ENCODE peak calls at places on chromosome 14, in ten cellular contexts. M is NCI-H748 treated with DMSO at 0.1 percent for 48 hours; Q is fibroblast of the aortic adventitia; T is stimulated activated effector memory CD8-positive, alpha-beta T cell treated with anti-CD3 and anti-CD28 coated beads, Interleukin-12 subunit alpha, Interleukin-12 subunit beta, amount 100 ng/mL, for 72 hours; G is NCI-H1694 treated with DMSO at 0.1 percent for 48 hours; I is HEK293T; N is caudate nucleus; Y is NCI-H1092 treated with DMSO at 0.1 percent for 48 hours; L is NCI-H1105; D is HuH-7. B is an unnamed sample.

GRCh38 chr14:89650077-89650978 is 233.3 kb upstream of the FOXN3 start:
- DNase-seq in L (no peak), D (no peak), Y (no peak), G (no peak), M (no peak), I (no peak), N (no peak), Q (no peak), T (no peak), B (no peak)

GRCh38 chr14:85471744-85472143 is 58.2 kb upstream of the FLRT2 start:
- DNase-seq in G (no peak), D (peak), T (no peak), I (no peak), N (no peak), Y (no peak), Q (peak), L (no peak), M (peak), B (no peak)

GRCh38 chr14:77791225-77791600 is 8.7 kb upstream of the ADCK1 start:
- DNase-seq in Y (no peak), T (no peak), L (no peak), I (no peak), D (no peak), Q (no peak), M (no peak), G (no peak), N (no peak), B (no peak)

GRCh38 chr14:98799891-98800290 is 472.1 kb downstream of the BCL11B start:
- DNase-seq in Q (no peak), D (no peak), Y (no peak), L (no peak), T (no peak), N (no peak), I (no peak), G (no peak), M (no peak), B (no peak)

GRCh38 chr14:100573009-100573756 is 14.0 kb downstream of the BEGAIN start:
- DNase-seq in I (no peak), L (no peak), G (no peak), Y (no peak), T (no peak), D (no peak), Q (no peak), N (no peak), M (no peak), B (peak)

GRCh38 chr14:104373855-104374717 is 205.5 kb upstream of the C14orf180 start:
- DNase-seq in D (no peak), M (no peak), I (no peak), Y (no peak), Q (no peak), T (no peak), L (no peak), N (no peak), G (no peak), B (no peak)

GRCh38 chr14:55026793-55027560 is at the start of the genes SOCS4 and WDHD1:
- DNase-seq in T (peak), Q (peak), M (peak), G (peak), I (peak), L (peak), N (peak), Y (peak), D (peak), B (peak)

GRCh38 chr14:64704145-64704742 is at the start of gene PLEKHG3:
- DNase-seq in Y (peak), M (peak), G (peak), T (no peak), D (peak), N (peak), I (peak), Q (peak), L (peak), B (peak)

GRCh38 chr14:32675433-32675832 is 263.2 kb upstream of the NPAS3 start:
- DNase-seq in Q (peak), T (no peak), L (no peak), Y (no peak), I (no peak), N (no peak), M (no peak), G (no peak), D (no peak), B (no peak)

GRCh38 chr14:104536942-104537612 is 42.5 kb upstream of the C14orf180 start:
- DNase-seq in T (no peak), Q (peak), G (no peak), I (no peak), D (no peak), N (no peak), L (no peak), Y (no peak), M (no peak), B (peak)

B was measured in H7.